ENCODE peak calls at places on chromosomes 5 and 9, in four cellular contexts. L is GM13977, H is GM20000, X is spleen. B is an unnamed sample.

GRCh38 chr5:139849942-139850341 is 54.3 kb downstream of the PSD2 start:
- DNase-seq in X (no peak), H (no peak), L (no peak), B (peak)

GRCh38 chr9:128070874-128071273 is 2.8 kb downstream of the SLC25A25 start:
- DNase-seq in X (no peak), L (no peak), H (no peak), B (no peak)

GRCh38 chr9:126637002-126637849 is 23.5 kb downstream of the LMX1B start:
- DNase-seq in X (no peak), L (no peak), H (no peak), B (no peak)

GRCh38 chr5:144549580-144549979 is 378.9 kb downstream of the KCTD16 start:
- DNase-seq in H (no peak), X (no peak), L (no peak), B (no peak)

GRCh38 chr9:93675336-93676150 is 99.2 kb downstream of the PHF2 start:
- DNase-seq in L (no peak), X (peak), H (no peak), B (peak)

GRCh38 chr5:3107118-3107517 is 355.6 kb upstream of the IRX2 start:
- DNase-seq in H (no peak), X (no peak), L (no peak), B (no peak)

GRCh38 chr9:89722712-89723111 is 117.9 kb downstream of the GADD45G start:
- DNase-seq in X (no peak), H (no peak), L (no peak), B (no peak)

GRCh38 chr5:59587489-59588337 is 305.8 kb downstream of the PDE4D start:
- DNase-seq in L (no peak), H (no peak), X (no peak), B (no peak)

GRCh38 chr9:28264368-28264767 is 691.1 kb upstream of the C9orf72 start:
- DNase-seq in L (no peak), H (no peak), X (no peak), B (no peak)

GRCh38 chr5:133691448-133691847 is 79.1 kb upstream of the FSTL4 start:
- DNase-seq in L (no peak), X (no peak), H (no peak), B (no peak)

GRCh38 chr9:15873573-15874177 is 320.8 kb downstream of the CCDC171 start:
- DNase-seq in L (peak), H (peak), X (no peak), B (no peak)

GRCh38 chr5:83562817-83563557 is 91.4 kb downstream of the VCAN start:
- DNase-seq in X (no peak), H (no peak), L (no peak), B (no peak)

GRCh38 chr5:31193591-31194457 is at the start of gene CDH6:
- DNase-seq in H (no peak), X (peak), L (no peak), B (no peak)

GRCh38 chr5:127440831-127441230 is 76.6 kb upstream of the PRRC1 start:
- DNase-seq in H (no peak), X (no peak), L (no peak), B (no peak)

GRCh38 chr9:136075134-136075841 is 19.8 kb downstream of the NACC2 start:
- DNase-seq in H (no peak), X (no peak), L (no peak), B (peak)

GRCh38 chr5:64147379-64147778 is 18.3 kb upstream of the RNF180 start:
- DNase-seq in H (no peak), L (no peak), X (no peak), B (no peak)
- TF ChIP-seq CTCF in H (no peak), L (no peak), X (no peak), B (no peak)

DNA sequence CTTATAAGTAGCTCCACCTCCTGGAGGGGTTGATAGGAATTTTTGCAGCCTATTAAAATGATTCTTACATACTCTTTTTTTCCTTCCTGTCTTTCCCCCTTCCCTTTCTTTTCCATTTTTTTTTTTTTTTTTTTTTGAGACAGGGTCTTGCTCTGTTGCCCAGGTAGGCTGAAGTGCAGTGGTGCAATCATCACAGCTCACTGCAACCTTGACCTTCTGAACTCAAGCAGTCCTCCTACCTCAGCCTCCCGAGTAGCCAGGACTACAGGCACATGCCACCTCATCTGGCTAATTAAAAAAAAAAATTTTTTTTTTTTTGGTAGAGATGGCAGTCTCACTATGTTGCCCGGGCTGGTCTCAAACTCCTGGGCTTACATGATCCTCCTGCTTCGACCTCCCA is 4.3 kb upstream of the TBC1D2 start:
- DNase-seq in H (no peak), L (no peak), X (no peak), B (no peak)
- TF ChIP-seq CTCF in H (no peak), L (no peak), X (no peak), B (no peak)

DNA sequence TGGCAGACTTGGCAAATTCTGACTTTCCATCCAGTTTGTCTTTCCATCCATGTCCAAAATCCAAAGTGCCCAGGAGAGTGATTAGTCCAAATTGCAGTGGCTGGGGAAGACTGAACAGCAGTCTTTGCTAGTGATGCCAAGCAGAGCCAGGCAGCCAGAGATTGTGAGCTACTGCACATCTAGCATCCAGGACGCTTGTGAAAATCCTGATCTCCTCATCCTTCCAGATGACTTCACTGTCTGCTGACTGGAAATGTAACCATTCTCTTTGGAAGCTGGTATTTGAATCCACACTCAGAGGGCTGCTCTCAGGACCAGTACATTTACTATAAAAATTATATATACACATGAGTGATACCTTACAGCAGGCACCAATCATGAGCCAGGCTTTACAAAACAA is 49.6 kb downstream of the MACROH2A1 start:
- DNase-seq in X (no peak), L (no peak), H (no peak), B (no peak)
- TF ChIP-seq CTCF in X (no peak), L (no peak), H (no peak), B (no peak)

GRCh38 chr5:114686345-114686744 is 324.5 kb downstream of the KCNN2 start:
- DNase-seq in L (no peak), H (no peak), X (no peak), B (no peak)
- TF ChIP-seq CTCF in L (no peak), H (no peak), X (no peak), B (no peak)

GRCh38 chr5:77431286-77431685 is 60.8 kb downstream of the WDR41 start:
- DNase-seq in L (no peak), H (no peak), X (no peak), B (no peak)

GRCh38 chr5:77438057-77438456 is 54.1 kb downstream of the WDR41 start:
- DNase-seq in H (no peak), X (no peak), L (no peak), B (no peak)

GRCh38 chr5:77431719-77432118 is 60.4 kb downstream of the WDR41 start:
- DNase-seq in H (no peak), L (no peak), X (no peak), B (no peak)

DNA sequence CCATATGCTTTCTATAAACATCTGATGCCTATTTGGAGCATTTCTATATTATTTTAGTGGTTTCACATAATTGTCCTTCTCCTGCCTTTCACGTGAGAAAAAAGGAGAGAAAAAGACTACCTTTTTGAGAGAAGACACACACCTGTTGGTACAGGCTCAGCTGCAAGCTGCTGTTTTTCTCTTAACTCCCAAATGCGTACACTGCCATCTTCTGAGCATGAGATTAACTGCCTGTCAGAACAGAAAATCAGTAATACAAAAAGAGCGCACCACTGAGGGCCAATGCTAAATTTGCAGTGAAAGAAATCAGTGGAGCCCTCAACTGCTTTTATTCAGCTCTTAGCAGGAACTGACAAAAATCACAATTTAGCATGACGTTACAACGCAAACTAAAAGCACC is 54.9 kb downstream of the WDR41 start:
- DNase-seq in L (peak), H (no peak), X (no peak), B (no peak)
- TF ChIP-seq CTCF in L (peak), H (no peak), X (no peak), B (no peak)

DNA sequence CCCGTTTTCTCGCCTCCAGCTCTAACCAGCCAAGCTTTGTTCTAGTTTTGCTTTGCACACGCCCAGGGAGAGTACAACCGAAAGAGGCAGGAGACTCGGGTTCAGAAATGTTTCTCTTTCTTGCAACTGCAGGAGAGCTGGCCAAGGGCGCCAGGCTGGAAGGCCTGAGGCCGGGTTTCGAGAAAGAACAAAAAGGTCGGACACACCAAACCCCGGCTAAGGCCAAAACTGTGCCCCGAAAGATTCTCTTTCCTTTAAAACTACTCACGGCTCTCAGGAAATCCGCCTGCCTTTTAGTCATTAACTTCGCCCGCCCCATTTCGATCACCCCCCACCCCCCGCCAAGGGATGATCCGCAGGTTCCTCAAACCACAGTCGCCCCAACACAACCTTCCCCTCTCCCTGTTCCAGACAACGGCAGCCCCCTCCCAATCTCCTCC is 624 bp downstream of the FEM1C start:
- DNase-seq in L (peak), X (no peak), H (peak), B (peak)
- TF ChIP-seq CTCF in L (no peak), X (no peak), H (no peak), B (no peak)

B was measured in CD14-positive monocyte.